ENCODE peak calls at places on chromosomes 7 and 10, in seven cellular contexts. V is brain microvascular endothelial cell, U is mucosa of descending colon, X is psoas muscle, R is pancreas, Z is GM23338, S is testis. W is an unnamed sample.

GRCh38 chr7:157458254-157458633 is 121.4 kb downstream of the DNAJB6 start:
- DNase-seq in R (no peak), V (no peak), U (no peak), Z (no peak), X (no peak), S (no peak), W (no peak)

GRCh38 chr10:71085689-71086438 is 126.5 kb upstream of the UNC5B start:
- DNase-seq in V (no peak), R (no peak), S (peak; percentile 10), X (no peak), U (no peak), Z (peak; percentile 24), W (no peak)

GRCh38 chr7:42672339-42672990 is 239.4 kb downstream of the C7orf25 start:
- DNase-seq in R (no peak), S (no peak), X (no peak), Z (no peak), U (no peak), V (no peak), W (no peak)

GRCh38 chr7:9029671-9030070 is 596.3 kb downstream of the NXPH1 start:
- DNase-seq in U (no peak), S (no peak), R (no peak), Z (no peak), V (no peak), X (no peak), W (no peak)

GRCh38 chr7:27179503-27180430 is 5.3 kb downstream of the HOXA11 start:
- DNase-seq in S (peak; percentile 78), Z (peak; percentile 89), V (no peak), X (peak; percentile 72), R (no peak), U (peak; percentile 92), W (peak; percentile 73)

GRCh38 chr7:105413887-105414437 is 25.2 kb upstream of the SRPK2 start:
- DNase-seq in Z (peak; percentile 21), V (no peak), U (no peak), X (no peak), S (no peak), R (no peak), W (no peak)

GRCh38 chr7:12386237-12386839 is 17.3 kb downstream of the VWDE start:
- DNase-seq in S (no peak), X (no peak), U (no peak), Z (no peak), R (no peak), V (no peak), W (no peak)

GRCh38 chr10:63200416-63200815 is 67.3 kb downstream of the NRBF2 start:
- DNase-seq in Z (peak; percentile 45), R (no peak), X (no peak), S (no peak), V (no peak), U (no peak), W (no peak)

GRCh38 chr10:61747341-61747740 is 84.6 kb downstream of the CABCOCO1 start:
- DNase-seq in R (no peak), U (no peak), Z (no peak), X (no peak), V (no peak), S (no peak), W (no peak)

GRCh38 chr7:130880668-130881067 is 146.7 kb upstream of the KLF14 start:
- DNase-seq in V (no peak), Z (no peak), X (no peak), S (no peak), U (no peak), R (no peak), W (no peak)

GRCh38 chr10:126668505-126668904 is 2.0 kb downstream of the C10orf90 start:
- DNase-seq in U (no peak), Z (no peak), S (no peak), X (no peak), V (no peak), R (no peak), W (no peak)

GRCh38 chr7:100475549-100475948 is 3.5 kb downstream of the TSC22D4 start:
- DNase-seq in U (no peak), V (no peak), Z (no peak), S (peak; percentile 82), R (no peak), X (no peak), W (no peak)

GRCh38 chr7:50921114-50921513 is 138.4 kb upstream of the GRB10 start:
- DNase-seq in U (no peak), Z (no peak), S (no peak), R (peak; percentile 35), V (no peak), X (no peak), W (no peak)

GRCh38 chr7:96127746-96128145 is 194.2 kb downstream of the SLC25A13 start:
- DNase-seq in U (no peak), V (no peak), X (no peak), Z (no peak), R (no peak), S (no peak), W (no peak)

GRCh38 chr10:70462349-70462984 is 16.1 kb upstream of the PALD1 start:
- DNase-seq in S (peak; percentile 41), V (no peak), Z (no peak), U (no peak), R (peak; percentile 80), X (peak; percentile 79), W (peak; percentile 39)

GRCh38 chr7:249979-250378 is 40.0 kb upstream of the FOXL3 start:
- DNase-seq in X (no peak), S (no peak), U (no peak), Z (no peak), R (no peak), V (no peak), W (no peak)

GRCh38 chr10:95648138-95648537 is 8.4 kb downstream of the ALDH18A1 start:
- DNase-seq in U (no peak), R (no peak), X (no peak), V (no peak), Z (no peak), S (no peak), W (no peak)

GRCh38 chr10:95644935-95645334 is 11.6 kb downstream of the ALDH18A1 start:
- DNase-seq in U (no peak), Z (no peak), R (no peak), S (no peak), V (no peak), X (no peak), W (no peak)

GRCh38 chr10:95640891-95641315 is 15.6 kb downstream of the ALDH18A1 start:
- DNase-seq in R (no peak), Z (no peak), S (no peak), X (no peak), V (no peak), U (no peak), W (no peak)

GRCh38 chr10:95650232-95650631 is 6.3 kb downstream of the ALDH18A1 start:
- DNase-seq in X (no peak), Z (peak; percentile 42), S (no peak), U (no peak), V (no peak), R (no peak), W (no peak)

GRCh38 chr10:95646160-95646559 is 10.4 kb downstream of the ALDH18A1 start:
- DNase-seq in R (no peak), U (peak; percentile 67), S (no peak), X (no peak), V (no peak), Z (no peak), W (no peak)
- H3K36me3 ChIP-seq in R (peaks cover 11% of the 10 kb centered on the region), U (no peaks in the 10 kb centered on the region), S (no peaks in the 10 kb centered on the region), X (peaks cover 2% of the 10 kb centered on the region), V (peaks cover 67% of the 10 kb centered on the region), Z (peaks cover 19% of the 10 kb centered on the region), W (peaks cover 17% of the 10 kb centered on the region)

GRCh38 chr10:28612877-28613276 is 64.4 kb upstream of the BAMBI start:
- DNase-seq in R (no peak), V (no peak), U (no peak), S (no peak), Z (no peak), X (no peak), W (no peak)
- H3K36me3 ChIP-seq in R (peaks cover 22% of the 10 kb centered on the region), V (peaks cover 71% of the 10 kb centered on the region), U (peaks cover 26% of the 10 kb centered on the region), S (no peaks in the 10 kb centered on the region), Z (peaks cover 76% of the 10 kb centered on the region), X (peaks cover 13% of the 10 kb centered on the region), W (peaks cover 72% of the 10 kb centered on the region)

GRCh38 chr10:118035358-118036031 is 11.2 kb downstream of the RAB11FIP2 start:
- DNase-seq in U (no peak), R (no peak), Z (no peak), S (no peak), X (no peak), V (no peak), W (no peak)

GRCh38 chr10:118032564-118032963 is 14.2 kb downstream of the RAB11FIP2 start:
- DNase-seq in V (no peak), R (no peak), X (no peak), S (no peak), Z (no peak), U (no peak), W (no peak)

GRCh38 chr10:118034755-118035154 is 12.0 kb downstream of the RAB11FIP2 start:
- DNase-seq in X (no peak), S (peak; percentile 30), R (no peak), Z (no peak), V (no peak), U (no peak), W (no peak)

GRCh38 chr10:118033905-118034304 is 12.8 kb downstream of the RAB11FIP2 start:
- DNase-seq in U (no peak), R (no peak), S (no peak), V (no peak), X (no peak), Z (no peak), W (no peak)

GRCh38 chr10:118036281-118036875 is 10.4 kb downstream of the RAB11FIP2 start:
- DNase-seq in R (no peak), U (no peak), Z (no peak), V (no peak), S (no peak), X (no peak), W (no peak)
- H3K36me3 ChIP-seq in R (no peaks in the 10 kb centered on the region), U (no peaks in the 10 kb centered on the region), Z (no peaks in the 10 kb centered on the region), V (no peaks in the 10 kb centered on the region), S (no peaks in the 10 kb centered on the region), X (no peaks in the 10 kb centered on the region), W (peaks cover 6% of the 10 kb centered on the region)

DNA sequence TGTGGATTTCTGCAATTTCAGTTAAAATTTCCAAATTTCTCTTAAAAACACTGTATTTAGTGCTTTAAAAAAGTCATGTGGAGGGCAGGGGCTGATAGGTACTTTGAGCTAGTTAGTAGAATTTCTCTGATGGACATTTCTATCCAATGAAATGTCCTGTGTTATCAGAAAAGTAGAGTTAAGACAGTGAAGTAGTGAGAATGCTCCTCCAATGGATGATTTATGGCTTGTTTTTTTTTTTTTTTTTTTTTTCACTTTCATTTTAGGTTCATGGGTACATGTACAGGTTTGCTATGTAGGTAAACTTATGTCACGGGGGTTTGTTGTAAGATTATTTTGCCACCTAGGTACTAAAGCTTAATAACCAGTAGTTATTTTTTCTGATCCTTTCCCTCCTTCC is 55.0 kb downstream of the BTAF1 start:
- DNase-seq in U (no peak), X (no peak), V (no peak), Z (no peak), R (no peak), S (no peak), W (no peak)
- H3K36me3 ChIP-seq in U (no peaks in the 10 kb centered on the region), X (no peaks in the 10 kb centered on the region), V (peaks cover 11% of the 10 kb centered on the region), Z (peaks cover 12% of the 10 kb centered on the region), R (peaks cover 4% of the 10 kb centered on the region), S (no peaks in the 10 kb centered on the region), W (peaks cover 24% of the 10 kb centered on the region)

GRCh38 chr7:2540133-2540532 is 15.2 kb downstream of the BRAT1 start:
- DNase-seq in S (no peak), X (no peak), Z (no peak), V (no peak), U (no peak), R (no peak), W (no peak)
- H3K36me3 ChIP-seq in S (no peaks in the 10 kb centered on the region), X (peaks cover 5% of the 10 kb centered on the region), Z (no peaks in the 10 kb centered on the region), V (peaks cover 33% of the 10 kb centered on the region), U (no peaks in the 10 kb centered on the region), R (peaks cover 17% of the 10 kb centered on the region), W (peaks cover 71% of the 10 kb centered on the region)

W was measured in ascending aorta.